ENCODE peak calls at places on chromosomes 3 and 15, in eight cellular contexts. B is stimulated activated CD8-positive, alpha-beta memory T cell treated with anti-CD3 and anti-CD28 coated beads, Interleukin-4, amount 100 ng/mL, for 48 hours; S is NCI-H1436 treated with DMSO at 0.1 percent for 48 hours; P is WTC11; F is endothelial cell; R is hypothalamus; H is epithelial cell of esophagus; Z is DND-41. L is an unnamed sample.

GRCh38 chr3:149466192-149466591 is 8.3 kb upstream of the TM4SF4 start:
- DNase-seq in B (no peak), S (no peak), P (no peak), F (no peak), R (no peak), H (peak), Z (no peak), L (no peak)

GRCh38 chr15:74489518-74490338 is 28.8 kb upstream of the UBL7 start:
- DNase-seq in B (peak), S (no peak), P (peak), F (peak), R (no peak), H (peak), Z (peak), L (peak)

GRCh38 chr3:149493315-149494021 is 19.0 kb downstream of the TM4SF4 start:
- DNase-seq in B (no peak), S (no peak), P (no peak), F (no peak), R (no peak), H (no peak), Z (no peak), L (no peak)

GRCh38 chr15:34049096-34049495 is 10.1 kb upstream of the AVEN start:
- DNase-seq in B (no peak), S (no peak), P (no peak), F (no peak), R (no peak), H (peak), Z (no peak), L (no peak)

GRCh38 chr15:95644476-95644875 is 686.0 kb upstream of the NR2F2 start:
- DNase-seq in B (no peak), S (no peak), P (no peak), F (no peak), R (no peak), H (no peak), Z (no peak), L (no peak)

GRCh38 chr15:66931768-66932633 is 133.4 kb upstream of the SMAD3 start:
- DNase-seq in B (no peak), S (no peak), P (peak), F (no peak), R (no peak), H (peak), Z (no peak), L (no peak)

GRCh38 chr3:152430223-152431002 is 161.7 kb downstream of the MBNL1 start:
- DNase-seq in B (no peak), S (no peak), P (no peak), F (no peak), R (no peak), H (no peak), Z (no peak), L (peak)

GRCh38 chr15:40323239-40323952 is at the start of gene INAFM2:
- DNase-seq in B (peak), S (peak), P (peak), F (peak), R (peak), H (peak), Z (peak), L (peak)

GRCh38 chr15:76903251-76903681 is 1.9 kb downstream of the SCAPER start:
- DNase-seq in B (no peak), S (no peak), P (no peak), F (no peak), R (no peak), H (peak), Z (peak), L (peak)

GRCh38 chr15:101115887-101116680 is 135.8 kb downstream of the CHSY1 start:
- DNase-seq in B (no peak), S (no peak), P (no peak), F (no peak), R (no peak), H (no peak), Z (no peak), L (no peak)

GRCh38 chr15:27669641-27670040 is 429.5 kb downstream of the OCA2 start:
- DNase-seq in B (no peak), S (no peak), P (no peak), F (no peak), R (no peak), H (no peak), Z (no peak), L (no peak)

GRCh38 chr15:70497661-70498060 is 265.7 kb downstream of the UACA start:
- DNase-seq in B (no peak), S (no peak), P (no peak), F (no peak), R (no peak), H (no peak), Z (no peak), L (no peak)

GRCh38 chr3:16249336-16249735 is 15.4 kb downstream of the DPH3 start:
- DNase-seq in B (peak), S (no peak), P (peak), F (peak), R (no peak), H (peak), Z (peak), L (peak)